ENCODE peak calls at places on chromosomes 4 and X, in nine cellular contexts. One of them, this sample, is unnamed.

GRCh38 chr4:85747871-85748491 is 273.0 kb downstream of the ARHGAP24 start:
- DNase-seq in fibroblast of lung: peak
- DNase-seq in heart left ventricle: peak
- DNase-seq in suprapubic skin: no peak
- DNase-seq in fibroblast of mammary gland: peak
- DNase-seq in AG10803: peak
- DNase-seq in ovary: no peak
- DNase-seq in CD8-positive, alpha-beta memory T cell: no peak
- DNase-seq in osteoblast: peak
- DNase-seq in this sample: peak

GRCh38 chr4:5708171-5708828 is at the start of gene EVC2:
- DNase-seq in fibroblast of lung: peak
- DNase-seq in heart left ventricle: peak
- DNase-seq in suprapubic skin: peak
- DNase-seq in fibroblast of mammary gland: peak
- DNase-seq in AG10803: peak
- DNase-seq in ovary: peak
- DNase-seq in CD8-positive, alpha-beta memory T cell: peak
- DNase-seq in osteoblast: peak
- DNase-seq in this sample: no peak

GRCh38 chrX:143058096-143058495 is 32.4 kb downstream of the SPANXN4 start:
- DNase-seq in fibroblast of lung: no peak
- DNase-seq in heart left ventricle: no peak
- DNase-seq in suprapubic skin: no peak
- DNase-seq in fibroblast of mammary gland: no peak
- DNase-seq in AG10803: no peak
- DNase-seq in ovary: no peak
- DNase-seq in CD8-positive, alpha-beta memory T cell: no peak
- DNase-seq in osteoblast: no peak
- DNase-seq in this sample: no peak

GRCh38 chr4:55175779-55176231 is 50.4 kb upstream of the KDR start:
- DNase-seq in fibroblast of lung: peak
- DNase-seq in heart left ventricle: no peak
- DNase-seq in suprapubic skin: no peak
- DNase-seq in fibroblast of mammary gland: peak
- DNase-seq in AG10803: peak
- DNase-seq in ovary: no peak
- DNase-seq in CD8-positive, alpha-beta memory T cell: no peak
- DNase-seq in osteoblast: peak
- DNase-seq in this sample: no peak

GRCh38 chr4:28209371-28209924 is 1348.8 kb downstream of the STIM2 start:
- DNase-seq in fibroblast of lung: no peak
- DNase-seq in heart left ventricle: no peak
- DNase-seq in suprapubic skin: no peak
- DNase-seq in fibroblast of mammary gland: no peak
- DNase-seq in AG10803: no peak
- DNase-seq in ovary: no peak
- DNase-seq in CD8-positive, alpha-beta memory T cell: no peak
- DNase-seq in osteoblast: no peak
- DNase-seq in this sample: no peak

GRCh38 chrX:119398974-119399771 is at the start of gene SLC25A43:
- DNase-seq in fibroblast of lung: peak
- DNase-seq in heart left ventricle: peak
- DNase-seq in suprapubic skin: peak
- DNase-seq in fibroblast of mammary gland: peak
- DNase-seq in AG10803: peak
- DNase-seq in ovary: peak
- DNase-seq in CD8-positive, alpha-beta memory T cell: peak
- DNase-seq in osteoblast: peak
- DNase-seq in this sample: no peak

GRCh38 chr4:78004270-78004669 is 52.9 kb upstream of the FRAS1 start:
- DNase-seq in fibroblast of lung: peak
- DNase-seq in heart left ventricle: no peak
- DNase-seq in suprapubic skin: no peak
- DNase-seq in fibroblast of mammary gland: peak
- DNase-seq in AG10803: no peak
- DNase-seq in ovary: no peak
- DNase-seq in CD8-positive, alpha-beta memory T cell: no peak
- DNase-seq in osteoblast: no peak
- DNase-seq in this sample: no peak

GRCh38 chr4:52545099-52546069 is 113.7 kb downstream of the USP46 start:
- DNase-seq in fibroblast of lung: peak
- DNase-seq in heart left ventricle: peak
- DNase-seq in suprapubic skin: peak
- DNase-seq in fibroblast of mammary gland: peak
- DNase-seq in AG10803: peak
- DNase-seq in ovary: peak
- DNase-seq in CD8-positive, alpha-beta memory T cell: peak
- DNase-seq in osteoblast: peak
- DNase-seq in this sample: peak

GRCh38 chrX:50068893-50069292 is 131.9 kb downstream of the AKAP4 start:
- DNase-seq in fibroblast of lung: no peak
- DNase-seq in heart left ventricle: no peak
- DNase-seq in suprapubic skin: no peak
- DNase-seq in fibroblast of mammary gland: no peak
- DNase-seq in AG10803: no peak
- DNase-seq in ovary: no peak
- DNase-seq in CD8-positive, alpha-beta memory T cell: no peak
- DNase-seq in osteoblast: no peak
- DNase-seq in this sample: no peak

GRCh38 chr4:76637704-76638361 is 202.8 kb downstream of the SHROOM3 start:
- DNase-seq in fibroblast of lung: peak
- DNase-seq in heart left ventricle: no peak
- DNase-seq in suprapubic skin: no peak
- DNase-seq in fibroblast of mammary gland: peak
- DNase-seq in AG10803: peak
- DNase-seq in ovary: no peak
- DNase-seq in CD8-positive, alpha-beta memory T cell: no peak
- DNase-seq in osteoblast: peak
- DNase-seq in this sample: no peak

GRCh38 chrX:134460861-134461218 is 875 bp downstream of the HPRT1 start:
- DNase-seq in fibroblast of lung: peak
- DNase-seq in heart left ventricle: no peak
- DNase-seq in suprapubic skin: no peak
- DNase-seq in fibroblast of mammary gland: peak
- DNase-seq in AG10803: peak
- DNase-seq in ovary: no peak
- DNase-seq in CD8-positive, alpha-beta memory T cell: no peak
- DNase-seq in osteoblast: no peak
- DNase-seq in this sample: no peak
- H3K4me3 ChIP-seq in fibroblast of lung: peak
- H3K4me3 ChIP-seq in heart left ventricle: peak
- H3K4me3 ChIP-seq in suprapubic skin: peak
- H3K4me3 ChIP-seq in fibroblast of mammary gland: peak
- H3K4me3 ChIP-seq in AG10803: peak
- H3K4me3 ChIP-seq in ovary: peak
- H3K4me3 ChIP-seq in CD8-positive, alpha-beta memory T cell: peak
- H3K4me3 ChIP-seq in osteoblast: peak
- H3K4me3 ChIP-seq in this sample: peak

GRCh38 chrX:107823456-107823855 is 2.2 kb upstream of the MID2 start:
- DNase-seq in fibroblast of lung: peak
- DNase-seq in heart left ventricle: no peak
- DNase-seq in suprapubic skin: no peak
- DNase-seq in fibroblast of mammary gland: peak
- DNase-seq in AG10803: peak
- DNase-seq in ovary: no peak
- DNase-seq in CD8-positive, alpha-beta memory T cell: no peak
- DNase-seq in osteoblast: peak
- DNase-seq in this sample: no peak

GRCh38 chrX:107827137-107827831 is 1.6 kb downstream of the MID2 start:
- DNase-seq in fibroblast of lung: no peak
- DNase-seq in heart left ventricle: no peak
- DNase-seq in suprapubic skin: no peak
- DNase-seq in fibroblast of mammary gland: peak
- DNase-seq in AG10803: no peak
- DNase-seq in ovary: no peak
- DNase-seq in CD8-positive, alpha-beta memory T cell: no peak
- DNase-seq in osteoblast: peak
- DNase-seq in this sample: no peak

GRCh38 chrX:107826286-107827136 is 845 bp downstream of the MID2 start:
- DNase-seq in fibroblast of lung: peak
- DNase-seq in heart left ventricle: peak
- DNase-seq in suprapubic skin: no peak
- DNase-seq in fibroblast of mammary gland: peak
- DNase-seq in AG10803: peak
- DNase-seq in ovary: peak
- DNase-seq in CD8-positive, alpha-beta memory T cell: peak
- DNase-seq in osteoblast: peak
- DNase-seq in this sample: no peak

GRCh38 chrX:107827852-107828251 is 2.2 kb downstream of the MID2 start:
- DNase-seq in fibroblast of lung: no peak
- DNase-seq in heart left ventricle: no peak
- DNase-seq in suprapubic skin: no peak
- DNase-seq in fibroblast of mammary gland: peak
- DNase-seq in AG10803: no peak
- DNase-seq in ovary: no peak
- DNase-seq in CD8-positive, alpha-beta memory T cell: no peak
- DNase-seq in osteoblast: peak
- DNase-seq in this sample: no peak

DNA sequence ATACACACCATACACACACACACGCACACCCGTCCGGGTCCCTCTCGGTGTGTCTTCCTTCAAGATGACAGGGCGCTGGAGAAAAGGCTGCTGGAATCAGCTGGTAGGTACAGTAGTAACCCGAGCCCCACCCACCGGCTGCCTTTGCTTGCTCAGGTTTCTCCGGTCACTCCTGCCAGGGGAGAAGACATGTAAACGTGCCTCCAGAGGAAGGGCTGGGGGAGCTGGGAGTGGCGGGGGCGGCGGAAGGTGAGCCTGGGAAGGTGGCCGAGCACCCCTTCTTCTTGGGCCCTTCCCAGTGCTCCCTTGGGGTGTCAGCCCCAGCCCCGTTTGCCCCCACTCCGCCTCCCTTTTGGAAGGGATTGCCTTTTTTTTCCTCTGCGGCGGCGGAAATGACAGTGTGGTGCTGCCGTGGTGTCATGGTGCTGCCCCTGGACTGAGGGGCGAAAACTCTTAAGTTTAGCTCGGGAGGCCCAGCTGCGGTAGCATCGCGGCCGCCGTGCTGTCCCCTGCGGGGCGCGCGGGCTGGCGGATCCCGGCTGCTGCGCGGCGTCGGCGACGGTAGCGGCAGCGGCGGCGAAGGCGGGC is at the start of gene MID2:
- DNase-seq in fibroblast of lung: peak
- DNase-seq in heart left ventricle: peak
- DNase-seq in suprapubic skin: peak
- DNase-seq in fibroblast of mammary gland: peak
- DNase-seq in AG10803: peak
- DNase-seq in ovary: peak
- DNase-seq in CD8-positive, alpha-beta memory T cell: peak
- DNase-seq in osteoblast: peak
- DNase-seq in this sample: no peak
- H3K4me3 ChIP-seq in fibroblast of lung: peak
- H3K4me3 ChIP-seq in heart left ventricle: peak
- H3K4me3 ChIP-seq in suprapubic skin: peak
- H3K4me3 ChIP-seq in fibroblast of mammary gland: peak
- H3K4me3 ChIP-seq in AG10803: peak
- H3K4me3 ChIP-seq in ovary: peak
- H3K4me3 ChIP-seq in CD8-positive, alpha-beta memory T cell: peak
- H3K4me3 ChIP-seq in osteoblast: peak
- H3K4me3 ChIP-seq in this sample: no peak

GRCh38 chr4:86891785-86892638 is at the start of gene C4orf36:
- DNase-seq in fibroblast of lung: peak
- DNase-seq in heart left ventricle: peak
- DNase-seq in suprapubic skin: peak
- DNase-seq in fibroblast of mammary gland: peak
- DNase-seq in AG10803: peak
- DNase-seq in ovary: peak
- DNase-seq in CD8-positive, alpha-beta memory T cell: no peak
- DNase-seq in osteoblast: peak
- DNase-seq in this sample: no peak

GRCh38 chr4:86895692-86896488 is 3.7 kb upstream of the C4orf36 start:
- DNase-seq in fibroblast of lung: peak
- DNase-seq in heart left ventricle: no peak
- DNase-seq in suprapubic skin: no peak
- DNase-seq in fibroblast of mammary gland: peak
- DNase-seq in AG10803: peak
- DNase-seq in ovary: no peak
- DNase-seq in CD8-positive, alpha-beta memory T cell: no peak
- DNase-seq in osteoblast: peak
- DNase-seq in this sample: peak

GRCh38 chr4:86892639-86892965 is 380 bp upstream of the C4orf36 start:
- DNase-seq in fibroblast of lung: no peak
- DNase-seq in heart left ventricle: no peak
- DNase-seq in suprapubic skin: no peak
- DNase-seq in fibroblast of mammary gland: no peak
- DNase-seq in AG10803: no peak
- DNase-seq in ovary: no peak
- DNase-seq in CD8-positive, alpha-beta memory T cell: no peak
- DNase-seq in osteoblast: no peak
- DNase-seq in this sample: no peak

GRCh38 chr4:86894465-86894864 is 2.2 kb upstream of the C4orf36 start:
- DNase-seq in fibroblast of lung: peak
- DNase-seq in heart left ventricle: no peak
- DNase-seq in suprapubic skin: no peak
- DNase-seq in fibroblast of mammary gland: peak
- DNase-seq in AG10803: peak
- DNase-seq in ovary: no peak
- DNase-seq in CD8-positive, alpha-beta memory T cell: no peak
- DNase-seq in osteoblast: no peak
- DNase-seq in this sample: no peak

DNA sequence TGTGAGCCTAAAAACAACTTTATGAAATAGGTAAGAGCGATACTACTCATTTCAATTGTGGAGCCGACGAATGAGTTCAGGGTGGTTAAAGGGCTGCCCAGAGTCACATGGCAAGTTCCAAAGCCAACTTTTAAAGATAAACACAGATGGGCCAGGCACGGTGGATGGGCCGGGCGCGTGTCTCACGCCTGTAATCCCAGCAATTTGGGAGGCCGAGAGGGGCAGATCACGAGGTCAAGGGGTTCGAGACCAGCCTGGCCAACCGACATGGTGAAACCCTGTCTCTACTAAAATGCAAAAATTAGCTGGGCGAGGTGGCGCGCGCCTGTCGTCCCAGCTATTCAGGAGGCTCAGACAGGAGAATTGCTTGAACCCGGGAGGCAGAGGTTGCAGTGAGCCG is 914 bp upstream of the C4orf36 start:
- DNase-seq in fibroblast of lung: no peak
- DNase-seq in heart left ventricle: no peak
- DNase-seq in suprapubic skin: no peak
- DNase-seq in fibroblast of mammary gland: no peak
- DNase-seq in AG10803: no peak
- DNase-seq in ovary: no peak
- DNase-seq in CD8-positive, alpha-beta memory T cell: no peak
- DNase-seq in osteoblast: no peak
- DNase-seq in this sample: no peak
- H3K4me3 ChIP-seq in fibroblast of lung: peak
- H3K4me3 ChIP-seq in heart left ventricle: no peak
- H3K4me3 ChIP-seq in suprapubic skin: peak
- H3K4me3 ChIP-seq in fibroblast of mammary gland: no peak
- H3K4me3 ChIP-seq in AG10803: no peak
- H3K4me3 ChIP-seq in ovary: no peak
- H3K4me3 ChIP-seq in CD8-positive, alpha-beta memory T cell: no peak
- H3K4me3 ChIP-seq in osteoblast: no peak
- H3K4me3 ChIP-seq in this sample: no peak

GRCh38 chrX:32183066-32183465 is 1028.3 kb downstream of the DMD start:
- DNase-seq in fibroblast of lung: no peak
- DNase-seq in heart left ventricle: no peak
- DNase-seq in suprapubic skin: no peak
- DNase-seq in fibroblast of mammary gland: no peak
- DNase-seq in AG10803: no peak
- DNase-seq in ovary: no peak
- DNase-seq in CD8-positive, alpha-beta memory T cell: no peak
- DNase-seq in osteoblast: no peak
- DNase-seq in this sample: no peak
- H3K4me3 ChIP-seq in fibroblast of lung: no peak
- H3K4me3 ChIP-seq in heart left ventricle: no peak
- H3K4me3 ChIP-seq in suprapubic skin: no peak
- H3K4me3 ChIP-seq in fibroblast of mammary gland: no peak
- H3K4me3 ChIP-seq in AG10803: no peak
- H3K4me3 ChIP-seq in ovary: no peak
- H3K4me3 ChIP-seq in CD8-positive, alpha-beta memory T cell: no peak
- H3K4me3 ChIP-seq in osteoblast: no peak
- H3K4me3 ChIP-seq in this sample: no peak

This sample was measured in Jurkat, Clone E6-1.